ENCODE peak calls at places on chromosomes 1 and 21, in ten cellular contexts. C, X, F, H, D, T, O, W, S and N are unnamed samples.

GRCh38 chr1:228060458-228061190 is 21.9 kb upstream of the ARF1 start:
- DNase-seq in C (peak), X (no peak), F (no peak), H (no peak), D (no peak), T (peak), O (no peak), W (peak), S (no peak), N (no peak)

GRCh38 chr1:47527653-47528272 is 89.9 kb downstream of the FOXD2 start:
- DNase-seq in C (peak), X (peak), F (no peak), H (no peak), D (no peak), T (no peak), O (peak), W (peak), S (peak), N (no peak)

GRCh38 chr21:26007911-26008579 is 162.5 kb downstream of the APP start:
- DNase-seq in C (no peak), X (no peak), F (no peak), H (no peak), D (no peak), T (no peak), O (no peak), W (no peak), S (no peak), N (no peak)

GRCh38 chr1:210695041-210695440 is 366.3 kb downstream of the HHAT start:
- DNase-seq in C (no peak), X (no peak), F (no peak), H (no peak), D (no peak), T (no peak), O (no peak), W (no peak), S (no peak), N (no peak)

GRCh38 chr1:53046930-53047329 is 15.1 kb upstream of the PODN start:
- DNase-seq in C (no peak), X (no peak), F (no peak), H (no peak), D (no peak), T (no peak), O (peak), W (no peak), S (no peak), N (no peak)

GRCh38 chr1:181397841-181398240 is 85.5 kb upstream of the CACNA1E start:
- DNase-seq in C (no peak), X (no peak), F (no peak), H (no peak), D (no peak), T (no peak), O (no peak), W (no peak), S (no peak), N (peak)

GRCh38 chr1:243475966-243476365 is 220.1 kb downstream of the SDCCAG8 start:
- DNase-seq in C (no peak), X (no peak), F (no peak), H (no peak), D (no peak), T (no peak), O (no peak), W (peak), S (peak), N (no peak)

GRCh38 chr1:86487131-86487804 is 18.5 kb downstream of the CLCA1 start:
- DNase-seq in C (no peak), X (no peak), F (no peak), H (peak), D (peak), T (no peak), O (peak), W (no peak), S (no peak), N (no peak)

GRCh38 chr1:115428262-115428661 is 90.2 kb upstream of the NGF start:
- DNase-seq in C (no peak), X (no peak), F (no peak), H (no peak), D (no peak), T (no peak), O (peak), W (no peak), S (no peak), N (no peak)

GRCh38 chr1:156291226-156292061 is 4.0 kb downstream of the GLMP start:
- DNase-seq in C (peak), X (no peak), F (peak), H (peak), D (no peak), T (peak), O (peak), W (peak), S (peak), N (peak)

GRCh38 chr1:32891241-32891570 is 4.9 kb downstream of the HPCA start:
- DNase-seq in C (no peak), X (no peak), F (no peak), H (no peak), D (no peak), T (no peak), O (no peak), W (no peak), S (no peak), N (no peak)

GRCh38 chr1:226892534-226892895 is 22.1 kb downstream of the PSEN2 start:
- DNase-seq in C (no peak), X (no peak), F (no peak), H (no peak), D (no peak), T (no peak), O (no peak), W (no peak), S (no peak), N (no peak)

GRCh38 chr1:12650001-12650421 is 6.1 kb downstream of the AADACL4 start:
- DNase-seq in C (no peak), X (no peak), F (no peak), H (no peak), D (peak), T (no peak), O (peak), W (no peak), S (no peak), N (no peak)

GRCh38 chr1:6560267-6560666 is 5.2 kb downstream of the TAS1R1 start:
- DNase-seq in C (no peak), X (no peak), F (no peak), H (no peak), D (no peak), T (no peak), O (no peak), W (no peak), S (no peak), N (no peak)

GRCh38 chr1:69976896-69977295 is 228.5 kb downstream of the LRRC40 start:
- DNase-seq in C (no peak), X (no peak), F (no peak), H (peak), D (no peak), T (no peak), O (no peak), W (no peak), S (no peak), N (no peak)

GRCh38 chr1:94542088-94542671 is 621 bp upstream of the F3 start:
- DNase-seq in C (no peak), X (no peak), F (no peak), H (peak), D (no peak), T (no peak), O (no peak), W (peak), S (no peak), N (peak)

GRCh38 chr1:105137543-105138444 is 1388.1 kb downstream of the AMY1C start:
- DNase-seq in C (peak), X (no peak), F (peak), H (no peak), D (no peak), T (no peak), O (no peak), W (peak), S (peak), N (peak)

GRCh38 chr1:84688461-84689061 is 1.7 kb downstream of the SSX2IP start:
- DNase-seq in C (no peak), X (peak), F (no peak), H (no peak), D (no peak), T (no peak), O (no peak), W (no peak), S (no peak), N (no peak)

DNA sequence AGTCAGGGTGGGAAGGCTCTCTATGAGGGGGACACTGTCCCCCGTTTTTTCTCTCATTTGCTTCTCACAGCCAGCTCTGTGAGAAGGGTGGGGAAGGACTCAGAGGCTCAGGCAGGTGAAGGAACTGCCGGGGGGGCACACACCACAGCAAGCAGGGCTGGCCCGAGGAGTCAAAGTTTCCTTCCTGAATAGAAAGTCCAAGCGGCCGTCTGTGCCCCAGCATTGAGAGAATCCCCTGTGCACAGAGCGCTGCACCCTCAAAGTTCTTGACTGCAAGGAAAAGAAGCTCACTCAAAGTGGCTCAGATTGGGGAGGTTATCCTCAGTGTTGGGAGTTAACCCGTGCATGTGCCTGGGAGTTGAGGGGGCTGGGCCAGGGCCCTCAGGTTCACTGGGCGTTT is 145.2 kb upstream of the AJAP1 start:
- DNase-seq in C (no peak), X (no peak), F (no peak), H (no peak), D (no peak), T (no peak), O (no peak), W (no peak), S (no peak), N (no peak)
- TF ChIP-seq CTCF in C (no peak), X (no peak), F (no peak), H (no peak), D (no peak), T (no peak), O (no peak), W (no peak), S (no peak), N (no peak)

GRCh38 chr1:121483961-121484424 is 299.2 kb downstream of the SRGAP2C start:
- DNase-seq in C (peak), X (peak), F (no peak), H (no peak), D (peak), T (no peak), O (peak), W (no peak), S (no peak), N (no peak)

GRCh38 chr1:121483234-121483633 is 298.5 kb downstream of the SRGAP2C start:
- DNase-seq in C (no peak), X (no peak), F (no peak), H (no peak), D (no peak), T (no peak), O (no peak), W (no peak), S (no peak), N (no peak)
- TF ChIP-seq CTCF in C (no peak), X (no peak), F (no peak), H (no peak), D (no peak), T (no peak), O (no peak), W (no peak), S (no peak), N (no peak)

DNA sequence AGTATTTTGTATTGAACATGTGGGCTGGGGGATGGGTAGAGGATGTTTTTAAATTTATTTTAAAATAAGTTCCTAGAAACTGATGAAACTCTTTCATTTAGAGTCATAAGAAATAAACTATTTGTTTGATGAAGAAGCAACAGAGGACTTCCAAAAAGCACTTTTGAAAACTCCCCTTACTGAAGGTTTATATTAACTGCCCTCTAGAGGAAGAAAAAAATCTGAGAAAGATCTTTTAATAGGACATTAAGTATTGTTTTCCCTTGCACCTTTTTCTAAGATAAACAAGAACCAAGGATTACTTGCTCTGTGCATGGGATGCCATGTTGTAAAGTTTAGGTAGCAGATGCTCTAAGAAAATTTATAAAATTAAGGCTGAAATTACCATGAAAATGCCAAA is 14.1 kb downstream of the DISP1 start:
- DNase-seq in C (no peak), X (no peak), F (no peak), H (no peak), D (no peak), T (no peak), O (no peak), W (no peak), S (no peak), N (no peak)
- TF ChIP-seq CTCF in C (peak), X (no peak), F (no peak), H (no peak), D (peak), T (no peak), O (peak), W (no peak), S (no peak), N (no peak)

GRCh38 chr1:234246638-234247116 is 126.6 kb upstream of the COA6 start:
- DNase-seq in C (no peak), X (no peak), F (no peak), H (no peak), D (no peak), T (no peak), O (no peak), W (no peak), S (no peak), N (peak)

GRCh38 chr1:234242091-234242490 is 131.2 kb upstream of the COA6 start:
- DNase-seq in C (no peak), X (no peak), F (no peak), H (no peak), D (no peak), T (no peak), O (no peak), W (no peak), S (no peak), N (no peak)

GRCh38 chr1:234244482-234244881 is 128.8 kb upstream of the COA6 start:
- DNase-seq in C (no peak), X (no peak), F (no peak), H (no peak), D (no peak), T (no peak), O (no peak), W (no peak), S (no peak), N (peak)

GRCh38 chr1:234240680-234241079 is 132.6 kb upstream of the COA6 start:
- DNase-seq in C (no peak), X (no peak), F (no peak), H (no peak), D (no peak), T (no peak), O (no peak), W (no peak), S (no peak), N (no peak)

GRCh38 chr1:234243872-234244271 is 129.4 kb upstream of the COA6 start:
- DNase-seq in C (no peak), X (no peak), F (no peak), H (no peak), D (no peak), T (no peak), O (no peak), W (no peak), S (no peak), N (no peak)
- TF ChIP-seq CTCF in C (no peak), X (no peak), F (no peak), H (no peak), D (no peak), T (no peak), O (no peak), W (no peak), S (no peak), N (no peak)